ENCODE peak calls at places on chromosomes 7 and 10, in ten cellular contexts. C, D, W, E, B, V, T, O, F and K are unnamed samples.

GRCh38 chr10:58963101-58963534 is 213.3 kb upstream of the PHYHIPL start:
- DNase-seq in O (no peak), T (no peak), C (no peak), V (no peak), E (no peak), W (no peak), B (no peak), D (no peak), F (no peak), K (no peak)

GRCh38 chr10:78513986-78514385 is 480.3 kb downstream of the RPS24 start:
- DNase-seq in O (no peak), V (no peak), E (no peak), F (no peak), T (no peak), B (no peak), W (no peak), D (no peak), C (no peak), K (no peak)

GRCh38 chr10:48935141-48935540 is 4.5 kb downstream of the LRRC18 start:
- DNase-seq in F (no peak), E (no peak), V (no peak), T (no peak), O (no peak), D (no peak), C (no peak), W (no peak), B (no peak), K (no peak)

GRCh38 chr7:388461-388960 is 98.5 kb downstream of the FOXL3 start:
- DNase-seq in T (no peak), W (no peak), B (peak; percentile 75), D (no peak), O (peak; percentile 57), V (peak; percentile 22), C (no peak), E (no peak), F (peak; percentile 48), K (no peak)

GRCh38 chr7:32881074-32881982 is 10.2 kb downstream of the KBTBD2 start:
- DNase-seq in D (no peak), T (no peak), C (no peak), V (no peak), O (no peak), E (no peak), F (no peak), W (no peak), B (no peak), K (no peak)

GRCh38 chr10:7572435-7572834 is 94.3 kb downstream of the ITIH5 start:
- DNase-seq in O (no peak), T (no peak), E (no peak), W (no peak), F (no peak), C (no peak), D (peak; percentile 8), V (no peak), B (no peak), K (no peak)

GRCh38 chr10:97011397-97011796 is 174.4 kb downstream of the SLIT1 start:
- DNase-seq in W (no peak), V (no peak), B (no peak), D (no peak), C (no peak), T (no peak), O (no peak), F (no peak), E (no peak), K (no peak)

GRCh38 chr7:22546769-22547168 is 46.8 kb upstream of the STEAP1B start:
- DNase-seq in W (no peak), F (no peak), B (no peak), D (no peak), E (no peak), C (no peak), V (no peak), O (no peak), T (no peak), K (no peak)

GRCh38 chr10:111076191-111076681 is 593 bp upstream of the ADRA2A start:
- DNase-seq in W (peak; percentile 71), D (peak; percentile 56), F (peak; percentile 75), B (peak; percentile 84), O (peak; percentile 58), T (no peak), E (peak; percentile 31), C (no peak), V (peak; percentile 31), K (peak; percentile 8)

GRCh38 chr7:99766484-99767099 is 17.4 kb downstream of the CYP3A4 start:
- DNase-seq in C (no peak), D (no peak), F (no peak), V (no peak), E (no peak), T (no peak), B (no peak), O (no peak), W (no peak), K (no peak)

GRCh38 chr7:29612596-29612995 is 49.0 kb downstream of the PRR15 start:
- DNase-seq in B (no peak), E (no peak), T (peak; percentile 48), F (no peak), W (no peak), D (peak; percentile 59), V (no peak), C (no peak), O (no peak), K (no peak)

DNA sequence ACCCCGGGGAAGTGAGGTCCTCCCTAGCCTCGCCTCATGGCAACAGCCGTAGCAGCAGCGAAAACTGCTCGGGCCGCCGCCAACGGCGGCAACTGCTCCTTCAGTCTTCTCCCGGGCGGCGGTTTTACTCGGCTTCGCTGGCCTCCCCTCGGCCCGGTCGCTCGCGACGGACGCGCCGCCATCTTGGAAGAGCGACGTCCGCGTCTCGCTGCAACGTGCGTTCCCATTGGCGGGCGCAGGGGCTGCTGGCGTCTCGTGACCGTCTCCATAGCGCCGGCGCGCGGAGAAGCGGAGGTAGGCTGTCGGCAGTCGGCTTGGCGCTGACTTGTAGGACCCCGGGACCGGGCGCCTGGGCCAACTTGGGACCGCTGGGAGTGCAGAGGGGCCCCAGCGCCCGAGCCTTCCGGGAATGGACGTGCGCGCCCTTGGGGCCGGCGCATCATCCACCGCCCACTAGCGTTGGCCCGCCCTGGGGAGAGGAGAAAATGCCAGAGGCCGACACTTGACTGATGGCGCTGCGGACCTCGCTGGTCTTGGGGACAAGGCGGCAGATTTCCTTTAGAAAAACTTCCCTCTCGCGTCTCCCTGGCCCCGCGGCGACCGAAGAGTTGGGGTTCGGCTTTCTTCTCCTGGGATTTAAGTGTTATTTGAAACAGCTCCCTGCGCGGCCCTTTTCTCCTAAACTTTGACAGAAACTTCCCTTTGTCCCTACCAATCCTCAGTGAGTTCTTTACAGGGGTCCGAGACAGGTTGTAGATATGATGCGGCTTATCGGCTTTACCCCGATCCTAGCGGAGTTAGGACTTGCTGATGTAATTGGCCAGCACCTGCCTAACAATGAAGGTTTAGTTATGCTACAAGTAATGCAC is at the start of gene SNX13:
- DNase-seq in T (peak; percentile 52), V (peak; percentile 90), E (peak; percentile 91), O (peak; percentile 93), C (peak; percentile 74), F (peak; percentile 96), B (peak; percentile 97), D (peak; percentile 93), W (peak; percentile 89), K (peak; percentile 81)
- TF ChIP-seq CTCF in T (no peak), V (no peak), E (peak; percentile 31), O (peak; percentile 44), C (peak; percentile 27), F (peak; percentile 28), B (no peak), D (no peak), W (peak; percentile 27), K (peak; percentile 43)

DNA sequence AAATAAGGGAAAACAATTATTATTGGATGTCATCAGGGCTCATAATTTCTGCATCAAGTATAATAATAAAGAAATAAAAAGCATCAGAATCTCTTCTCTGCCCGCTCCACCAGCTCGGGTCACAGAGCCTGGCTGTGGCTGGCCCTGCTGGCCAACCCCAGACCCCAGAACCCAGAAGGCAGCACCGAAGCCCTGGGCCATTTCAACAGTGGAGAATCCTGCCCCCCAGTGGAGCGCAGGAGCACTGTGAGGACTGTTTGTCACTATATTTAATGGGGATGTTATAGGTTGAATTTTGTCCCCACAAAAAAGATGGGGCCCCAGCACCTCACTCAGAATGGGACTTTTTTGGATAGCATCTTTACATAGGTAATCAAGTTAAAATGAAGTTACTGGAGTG is 27.3 kb downstream of the DENND11 start:
- DNase-seq in C (no peak), T (no peak), W (no peak), E (no peak), B (no peak), V (no peak), O (no peak), D (no peak), F (no peak), K (no peak)
- TF ChIP-seq CTCF in C (peak; percentile 20), T (peak; percentile 34), W (peak; percentile 17), E (no peak), B (peak; percentile 30), V (no peak), O (peak; percentile 45), D (peak; percentile 41), F (peak; percentile 39), K (peak; percentile 48)

DNA sequence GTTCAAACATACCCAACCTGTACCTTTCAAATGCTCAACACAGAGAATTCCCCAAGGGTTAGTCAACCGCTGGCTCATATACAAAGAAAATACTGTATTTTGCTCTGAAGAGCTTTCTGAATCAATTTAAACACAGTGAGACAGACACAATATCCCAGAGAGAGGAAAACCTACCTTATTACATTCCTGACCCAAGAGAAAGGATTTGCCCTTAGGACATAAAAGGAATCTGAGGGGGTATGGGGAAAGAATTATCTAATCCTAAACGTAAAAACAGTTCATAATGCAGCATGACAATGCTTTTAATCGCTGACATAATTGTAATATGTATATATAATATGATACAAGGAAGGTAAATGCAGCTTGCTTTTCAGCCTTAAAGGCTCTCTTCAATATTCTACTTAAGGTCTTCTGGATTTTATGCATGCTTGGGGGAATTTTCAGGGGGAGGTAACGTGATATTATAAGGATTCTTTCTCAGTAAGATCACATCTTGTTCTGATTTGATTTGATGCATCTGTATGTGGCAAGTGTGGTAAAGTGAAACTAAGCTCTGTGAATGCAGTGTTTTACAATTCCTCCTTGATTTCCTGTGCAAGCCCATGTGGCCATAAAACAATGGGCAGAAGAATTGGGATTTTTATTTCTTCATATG is 240.5 kb downstream of the GLI3 start:
- DNase-seq in E (no peak), W (no peak), F (no peak), D (peak; percentile 76), B (no peak), T (peak; percentile 86), O (no peak), V (no peak), C (peak; percentile 44), K (peak; percentile 52)
- TF ChIP-seq CTCF in E (no peak), W (no peak), F (no peak), D (no peak), B (no peak), T (no peak), O (no peak), V (no peak), C (no peak), K (no peak)

DNA sequence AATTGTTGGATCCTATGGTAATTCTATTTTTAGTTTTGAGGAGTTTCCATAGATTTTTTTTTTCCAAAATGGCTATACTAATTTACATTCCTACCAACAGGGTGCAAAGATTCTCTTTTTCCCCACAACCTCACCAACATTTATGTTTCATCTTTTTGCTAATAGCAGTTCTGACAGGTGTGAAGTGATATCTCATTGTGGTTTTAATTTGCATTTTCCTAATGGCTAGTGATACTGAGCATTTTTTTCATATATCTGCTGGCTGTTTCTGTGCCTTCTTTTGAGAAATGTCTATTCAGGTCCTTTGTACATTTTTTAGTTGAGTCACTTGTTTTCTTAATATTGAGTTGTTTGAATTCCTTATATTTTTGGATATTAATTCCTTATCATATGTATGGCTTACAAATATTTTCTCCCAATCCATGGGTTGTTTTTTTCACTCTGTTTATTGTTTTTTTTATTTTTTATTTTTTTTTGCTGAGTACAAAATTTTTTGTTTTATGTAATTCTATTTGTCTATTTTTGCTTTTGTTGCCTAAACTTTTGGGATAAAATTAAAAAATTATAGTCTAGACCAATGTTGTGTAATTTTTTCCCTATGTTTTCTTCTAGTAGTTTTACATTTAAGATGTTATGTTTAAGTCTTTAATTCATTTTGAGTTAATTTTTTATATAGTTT is 205.9 kb upstream of the ADCY1 start:
- DNase-seq in W (no peak), C (no peak), V (no peak), D (no peak), E (no peak), O (no peak), T (no peak), B (no peak), F (no peak), K (no peak)
- TF ChIP-seq CTCF in W (no peak), C (no peak), V (no peak), D (no peak), E (no peak), O (no peak), T (no peak), B (no peak), F (no peak), K (no peak)